ENCODE peak calls at places on chromosomes 6 and 20, in nine cellular contexts. A is activated CD8-positive, alpha-beta T cell treated with anti-CD3 and anti-CD28 coated beads for 36 hours; Y is upper lobe of left lung; B is body of pancreas; I is brain microvascular endothelial cell; H is epithelial cell of esophagus; K is Panc1; T is breast epithelium; W is retinal pigment epithelial cell. L is an unnamed sample.
A peak's percentile ranks its signal among the peaks of the same experiment; 100 is the strongest.

GRCh38 chr6:33317418-33317667 is 201 bp downstream of the ZBTB22 start:
- DNase-seq in A (no peak), B (no peak), K (no peak), Y (no peak), W (no peak), H (no peak), T (peak; percentile 61), I (no peak), L (no peak)

GRCh38 chr6:130307752-130308361 is 58.0 kb upstream of the TMEM200A start:
- DNase-seq in B (no peak), Y (no peak), K (no peak), A (no peak), I (peak; percentile 50), H (peak; percentile 67), W (peak; percentile 7), T (no peak), L (no peak)

GRCh38 chr6:11701568-11701967 is 77.0 kb downstream of the ADTRP start:
- DNase-seq in H (peak; percentile 17), W (no peak), A (no peak), Y (no peak), B (no peak), T (no peak), K (no peak), I (no peak), L (no peak)

GRCh38 chr6:37979392-37980221 is 160.1 kb downstream of the ZFAND3 start:
- DNase-seq in A (no peak), B (no peak), W (no peak), Y (no peak), I (no peak), T (no peak), K (no peak), H (peak; percentile 74), L (no peak)

GRCh38 chr20:51386586-51386985 is 155.9 kb downstream of the NFATC2 start:
- DNase-seq in A (peak; percentile 82), B (no peak), H (no peak), K (no peak), W (no peak), T (no peak), Y (no peak), I (no peak), L (no peak)

GRCh38 chr6:46098678-46099077 is 31.1 kb upstream of the ENPP4 start:
- DNase-seq in T (peak; percentile 67), Y (no peak), B (peak; percentile 90), I (no peak), K (no peak), H (no peak), W (peak; percentile 74), A (no peak), L (no peak)

GRCh38 chr20:58723628-58723984 is 31.0 kb downstream of the NPEPL1 start:
- DNase-seq in T (no peak), W (no peak), K (no peak), H (no peak), B (no peak), I (no peak), Y (no peak), A (no peak), L (peak; percentile 27)

GRCh38 chr20:58706150-58706892 is 13.7 kb downstream of the NPEPL1 start:
- DNase-seq in B (peak; percentile 2), T (peak; percentile 34), Y (no peak), I (no peak), W (no peak), K (no peak), H (no peak), A (no peak), L (peak; percentile 55)

GRCh38 chr20:21698494-21699215 is 6.8 kb upstream of the PAX1 start:
- DNase-seq in T (no peak), B (no peak), I (no peak), H (no peak), A (no peak), W (no peak), Y (no peak), K (no peak), L (peak; percentile 53)

GRCh38 chr20:13142143-13142542 is 78.9 kb upstream of the ISM1 start:
- DNase-seq in Y (no peak), B (no peak), T (no peak), I (no peak), W (no peak), H (no peak), A (no peak), K (no peak), L (no peak)

GRCh38 chr6:124924333-124924759 is 37.9 kb upstream of the RNF217 start:
- DNase-seq in I (no peak), A (no peak), Y (no peak), W (no peak), B (no peak), H (no peak), T (no peak), K (no peak), L (no peak)

GRCh38 chr20:57666834-57667157 is 43.0 kb downstream of the PMEPA1 start:
- DNase-seq in B (no peak), T (no peak), Y (no peak), I (no peak), K (no peak), A (no peak), W (no peak), H (no peak), L (no peak)

GRCh38 chr20:51514252-51514651 is 28.3 kb downstream of the NFATC2 start:
- DNase-seq in W (no peak), T (no peak), K (no peak), B (no peak), Y (no peak), H (no peak), I (no peak), A (no peak), L (no peak)

GRCh38 chr6:52514514-52514913 is 62.3 kb downstream of the TRAM2 start:
- DNase-seq in I (peak; percentile 82), H (peak; percentile 89), Y (no peak), B (no peak), W (no peak), T (no peak), K (no peak), A (peak; percentile 53), L (no peak)

GRCh38 chr6:106883808-106884262 is 90.7 kb downstream of the CD24 start:
- DNase-seq in A (no peak), H (peak; percentile 41), I (no peak), B (no peak), T (no peak), W (no peak), K (no peak), Y (no peak), L (no peak)

GRCh38 chr6:106886922-106887797 is 87.4 kb downstream of the CD24 start:
- DNase-seq in H (peak; percentile 39), T (no peak), W (no peak), K (no peak), A (no peak), Y (no peak), I (no peak), B (peak; percentile 20), L (no peak)

GRCh38 chr6:106886444-106886843 is 88.1 kb downstream of the CD24 start:
- DNase-seq in Y (no peak), T (no peak), A (no peak), W (no peak), I (no peak), H (no peak), B (no peak), K (no peak), L (no peak)

GRCh38 chr6:106884576-106884975 is 90.0 kb downstream of the CD24 start:
- DNase-seq in H (no peak), W (no peak), Y (no peak), A (no peak), B (no peak), K (no peak), T (no peak), I (no peak), L (no peak)

DNA sequence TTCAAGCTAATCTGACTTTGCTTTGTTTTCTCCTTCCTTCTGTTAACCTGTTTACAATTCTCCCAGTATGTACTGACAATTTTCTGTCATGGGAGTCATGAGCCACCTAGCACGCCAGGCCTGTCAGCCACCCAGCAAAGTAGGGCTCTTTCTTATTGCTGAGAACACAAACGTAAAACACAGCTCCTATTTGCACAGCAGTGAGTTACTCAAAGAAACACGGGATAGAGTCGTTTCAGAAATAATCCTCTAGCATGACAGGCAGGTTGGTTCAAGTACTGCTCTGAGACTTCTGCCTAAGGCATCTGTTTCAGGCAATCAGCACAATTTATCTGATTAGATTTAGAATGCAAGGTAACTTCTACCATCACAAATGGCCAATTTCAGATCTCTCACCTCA is 88.9 kb downstream of the CD24 start:
- DNase-seq in I (no peak), Y (no peak), B (no peak), T (no peak), K (no peak), W (no peak), A (no peak), H (peak; percentile 86), L (no peak)
- TF ChIP-seq CTCF in I (no peak), Y (no peak), B (no peak), T (no peak), K (no peak), W (no peak), A (no peak), H (peak; percentile 22), L (no peak)

GRCh38 chr6:8066108-8066507 is 1.9 kb upstream of the BLOC1S5 start:
- DNase-seq in K (no peak), A (peak; percentile 15), W (no peak), Y (no peak), I (no peak), H (no peak), B (no peak), T (no peak), L (no peak)
- TF ChIP-seq CTCF in K (peak; percentile 43), A (no peak), W (no peak), Y (no peak), I (peak; percentile 38), H (no peak), B (no peak), T (no peak), L (peak; percentile 39)

GRCh38 chr6:21522773-21523490 is 70.6 kb upstream of the SOX4 start:
- DNase-seq in B (no peak), I (no peak), H (no peak), W (no peak), K (no peak), T (no peak), Y (no peak), A (no peak), L (no peak)
- TF ChIP-seq CTCF in B (no peak), I (peak; percentile 31), H (peak; percentile 9), W (peak; percentile 10), K (peak; percentile 41), T (no peak), Y (no peak), A (no peak), L (peak; percentile 57)

GRCh38 chr20:42906120-42906519 is 283.6 kb downstream of the PTPRT start:
- DNase-seq in A (no peak), H (no peak), B (no peak), K (no peak), T (no peak), I (no peak), W (no peak), Y (peak; percentile 27), L (no peak)

GRCh38 chr20:42902519-42902908 is 287.2 kb downstream of the PTPRT start:
- DNase-seq in Y (no peak), B (no peak), T (no peak), K (no peak), A (no peak), I (no peak), H (no peak), W (no peak), L (no peak)

GRCh38 chr20:42907730-42908129 is 282.0 kb downstream of the PTPRT start:
- DNase-seq in I (no peak), A (no peak), B (no peak), W (no peak), T (no peak), Y (no peak), H (no peak), K (no peak), L (no peak)

GRCh38 chr20:42901689-42902518 is 287.8 kb downstream of the PTPRT start:
- DNase-seq in K (no peak), W (no peak), H (no peak), T (no peak), I (no peak), A (no peak), Y (no peak), B (peak; percentile 81), L (no peak)
- TF ChIP-seq CTCF in K (no peak), W (no peak), H (no peak), T (no peak), I (no peak), A (no peak), Y (no peak), B (no peak), L (no peak)

L was measured in type B pancreatic cell.